ENCODE peak calls at places on chromosomes 12 and 14, in ten cellular contexts. F is transverse colon, P is sigmoid colon, I is breast epithelium, W is stomach, S is endothelial cell of umbilical vein, D is spleen, Q is HCT116, M is suprapubic skin, L is K562. X is an unnamed sample.

GRCh38 chr14:102192840-102193502 is 53.3 kb downstream of the WDR20 start:
- DNase-seq in F (no peak), P (peak), I (no peak), W (no peak), S (no peak), D (no peak), Q (no peak), M (no peak), L (no peak), X (no peak)

GRCh38 chr12:12788131-12788530 is 2.7 kb downstream of the APOLD1 start:
- DNase-seq in F (no peak), P (no peak), I (no peak), W (no peak), S (peak), D (no peak), Q (no peak), M (no peak), L (no peak), X (no peak)

GRCh38 chr14:104821229-104821945 is 20.5 kb downstream of the ZBTB42 start:
- DNase-seq in F (no peak), P (peak), I (no peak), W (no peak), S (no peak), D (peak), Q (no peak), M (no peak), L (peak), X (no peak)

GRCh38 chr12:62434504-62435336 is 31.9 kb upstream of the MON2 start:
- DNase-seq in F (peak), P (no peak), I (peak), W (peak), S (peak), D (peak), Q (no peak), M (no peak), L (no peak), X (no peak)

GRCh38 chr14:49879683-49880204 is 13.1 kb upstream of the ARF6 start:
- DNase-seq in F (peak), P (no peak), I (no peak), W (peak), S (peak), D (no peak), Q (peak), M (no peak), L (peak), X (peak)

GRCh38 chr14:61561657-61562276 is 133.5 kb upstream of the HIF1A start:
- DNase-seq in F (peak), P (peak), I (peak), W (peak), S (peak), D (peak), Q (peak), M (no peak), L (no peak), X (peak)

GRCh38 chr14:104020471-104020870 is 65.0 kb upstream of the ASPG start:
- DNase-seq in F (no peak), P (no peak), I (no peak), W (no peak), S (no peak), D (no peak), Q (no peak), M (no peak), L (no peak), X (no peak)

GRCh38 chr12:107684990-107685359 is 624 bp upstream of the PWP1 start:
- DNase-seq in F (peak), P (no peak), I (no peak), W (no peak), S (no peak), D (no peak), Q (peak), M (no peak), L (peak), X (no peak)

GRCh38 chr12:8145754-8146415 is 10.9 kb upstream of the ZNF705A start:
- DNase-seq in F (no peak), P (peak), I (no peak), W (no peak), S (no peak), D (no peak), Q (no peak), M (no peak), L (no peak), X (peak)

GRCh38 chr12:38124247-38125012 is 192.1 kb upstream of the ALG10B start:
- DNase-seq in F (peak), P (no peak), I (no peak), W (peak), S (no peak), D (no peak), Q (no peak), M (no peak), L (no peak), X (peak)

GRCh38 chr14:50312734-50313054 is 570 bp downstream of the DMAC2L start:
- DNase-seq in F (no peak), P (no peak), I (no peak), W (no peak), S (no peak), D (no peak), Q (no peak), M (no peak), L (no peak), X (no peak)

GRCh38 chr14:58215191-58215914 is 15.4 kb downstream of the ACTR10 start:
- DNase-seq in F (no peak), P (no peak), I (no peak), W (no peak), S (no peak), D (no peak), Q (no peak), M (no peak), L (no peak), X (no peak)

GRCh38 chr14:73741386-73741875 is 27.2 kb upstream of the PNMA1 start:
- DNase-seq in F (peak), P (peak), I (no peak), W (peak), S (peak), D (peak), Q (no peak), M (no peak), L (peak), X (peak)

GRCh38 chr12:108778053-108778452 is 46.7 kb upstream of the CORO1C start:
- DNase-seq in F (no peak), P (no peak), I (no peak), W (no peak), S (no peak), D (no peak), Q (no peak), M (no peak), L (no peak), X (no peak)

GRCh38 chr14:59422069-59422881 is 42.9 kb downstream of the GPR135 start:
- DNase-seq in F (no peak), P (no peak), I (no peak), W (no peak), S (peak), D (no peak), Q (no peak), M (no peak), L (no peak), X (no peak)

GRCh38 chr12:90027889-90028570 is 319.4 kb upstream of the ATP2B1 start:
- DNase-seq in F (no peak), P (no peak), I (no peak), W (no peak), S (no peak), D (no peak), Q (no peak), M (no peak), L (no peak), X (no peak)

GRCh38 chr12:2462087-2462486 is 332.7 kb upstream of the FKBP4 start:
- DNase-seq in F (no peak), P (no peak), I (no peak), W (no peak), S (no peak), D (no peak), Q (no peak), M (no peak), L (no peak), X (no peak)

GRCh38 chr12:54229624-54230212 is 40.9 kb upstream of the SMUG1 start:
- DNase-seq in F (no peak), P (peak), I (no peak), W (no peak), S (peak), D (no peak), Q (peak), M (no peak), L (no peak), X (no peak)

GRCh38 chr12:88572785-88573565 is 7.3 kb downstream of the KITLG start:
- DNase-seq in F (no peak), P (no peak), I (no peak), W (no peak), S (peak), D (no peak), Q (no peak), M (no peak), L (no peak), X (no peak)

GRCh38 chr14:30708157-30708556 is 86.0 kb downstream of the SCFD1 start:
- DNase-seq in F (no peak), P (no peak), I (no peak), W (no peak), S (no peak), D (no peak), Q (no peak), M (no peak), L (no peak), X (no peak)

GRCh38 chr12:76402259-76402658 is 54.0 kb upstream of the BBS10 start:
- DNase-seq in F (no peak), P (no peak), I (no peak), W (no peak), S (no peak), D (no peak), Q (no peak), M (no peak), L (peak), X (no peak)

GRCh38 chr12:54029529-54030441 is 1.5 kb downstream of the HOXC6 start:
- DNase-seq in F (no peak), P (no peak), I (no peak), W (no peak), S (no peak), D (peak), Q (no peak), M (no peak), L (no peak), X (no peak)

DNA sequence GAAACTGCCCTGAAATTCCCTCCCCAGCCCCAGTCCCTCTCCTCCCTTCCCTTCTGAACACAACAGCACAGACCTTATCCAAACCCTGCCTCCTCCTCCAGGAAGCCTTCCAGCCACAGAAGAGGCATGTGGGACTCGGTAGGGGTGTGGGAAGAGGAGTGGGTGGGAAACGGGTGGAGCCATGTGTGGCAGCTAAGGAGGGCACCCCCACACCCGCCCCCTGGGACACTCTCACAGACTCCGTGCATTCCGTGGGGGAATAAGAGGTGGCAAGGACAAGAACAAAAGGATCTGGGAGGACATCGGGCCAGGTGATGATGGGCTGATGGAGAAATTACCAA is 24.4 kb downstream of the SLC6A12 start:
- DNase-seq in F (no peak), P (no peak), I (no peak), W (no peak), S (no peak), D (peak), Q (no peak), M (no peak), L (no peak), X (no peak)
- TF ChIP-seq POLR2A in F (no peak), P (no peak), I (no peak), W (no peak), S (no peak), D (no peak), Q (no peak), M (no peak), L (no peak), X (no peak)

DNA sequence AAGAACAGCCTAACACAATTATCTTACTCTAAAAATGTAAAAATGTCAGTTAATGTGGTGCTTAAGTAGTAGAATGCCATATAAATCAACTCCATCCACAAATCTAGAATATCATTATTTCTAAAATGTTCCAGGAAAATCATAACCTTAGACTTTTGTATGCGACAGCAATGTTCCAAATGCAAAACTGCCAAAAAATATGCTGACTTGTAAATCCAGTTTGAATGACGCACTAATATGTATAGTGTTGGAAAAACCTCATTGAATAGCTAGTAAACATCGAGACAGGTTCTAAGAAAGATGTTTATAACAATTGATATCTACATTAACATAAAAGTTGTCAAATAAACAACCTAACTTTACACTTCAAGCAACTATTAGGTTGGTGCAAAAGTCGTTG is 469.1 kb upstream of the PRICKLE1 start:
- DNase-seq in F (no peak), P (no peak), I (no peak), W (no peak), S (no peak), D (no peak), Q (no peak), M (no peak), L (no peak), X (no peak)
- TF ChIP-seq POLR2AphosphoS5 in F (no peak), P (no peak), I (no peak), W (no peak), S (no peak), D (no peak), Q (no peak), M (no peak), L (no peak), X (no peak)

GRCh38 chr14:28987516-28987915 is 220.9 kb downstream of the FOXG1 start:
- DNase-seq in F (no peak), P (no peak), I (no peak), W (no peak), S (no peak), D (no peak), Q (no peak), M (no peak), L (no peak), X (no peak)

GRCh38 chr14:28982228-28982627 is 215.6 kb downstream of the FOXG1 start:
- DNase-seq in F (no peak), P (no peak), I (no peak), W (no peak), S (no peak), D (no peak), Q (no peak), M (no peak), L (no peak), X (no peak)

GRCh38 chr14:28983279-28983678 is 216.7 kb downstream of the FOXG1 start:
- DNase-seq in F (no peak), P (no peak), I (no peak), W (no peak), S (no peak), D (no peak), Q (no peak), M (no peak), L (no peak), X (no peak)
- H3K27ac ChIP-seq in F (no peak), P (no peak), I (no peak), W (no peak), S (no peak), D (no peak), Q (no peak), M (no peak), L (no peak), X (no peak)

DNA sequence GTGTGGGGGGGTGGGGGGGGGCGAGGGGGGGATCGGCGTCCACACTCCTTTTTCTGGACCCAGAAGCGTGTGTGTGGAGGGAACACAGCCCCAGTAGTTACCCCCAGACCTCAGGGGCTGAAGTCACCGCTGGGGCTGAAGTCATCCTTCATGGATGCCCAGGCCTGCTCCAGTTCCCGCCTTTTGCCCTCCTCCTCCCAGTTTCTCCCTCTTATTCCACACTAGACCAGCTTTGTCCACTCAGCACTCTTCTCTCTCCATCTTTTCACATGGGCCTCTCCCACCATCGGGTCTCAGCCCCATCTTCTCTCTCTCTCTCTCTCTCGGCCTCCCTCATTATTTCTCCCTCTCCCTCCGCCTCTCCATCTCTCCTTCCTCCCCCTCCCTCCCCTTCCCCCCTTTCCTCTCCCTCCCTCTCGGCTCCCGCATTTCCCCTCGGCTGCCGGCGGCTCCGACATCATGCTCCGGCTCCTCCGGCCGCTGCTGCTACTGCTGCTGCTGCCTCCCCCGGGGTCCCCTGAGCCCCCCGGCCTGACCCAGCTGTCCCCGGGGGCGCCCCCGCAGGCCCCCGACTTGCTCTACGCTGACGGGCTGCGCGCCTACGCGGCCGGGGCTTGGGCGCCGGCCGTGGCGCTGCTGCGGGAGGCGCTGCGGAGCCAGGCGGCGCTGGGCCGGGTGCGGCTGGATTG is at the start of gene P3H3:
- DNase-seq in F (no peak), P (no peak), I (no peak), W (no peak), S (peak), D (no peak), Q (no peak), M (no peak), L (peak), X (no peak)
- TF ChIP-seq POLR2A in F (no peak), P (no peak), I (no peak), W (no peak), S (peak), D (no peak), Q (peak), M (no peak), L (no peak), X (no peak)

GRCh38 chr14:68849416-68849815 is 56.5 kb upstream of the ZFP36L1 start:
- DNase-seq in F (no peak), P (no peak), I (no peak), W (no peak), S (no peak), D (no peak), Q (no peak), M (no peak), L (no peak), X (no peak)
- TF ChIP-seq POLR2AphosphoS5 in F (no peak), P (no peak), I (no peak), W (no peak), S (no peak), D (no peak), Q (no peak), M (no peak), L (no peak), X (no peak)